ENCODE peak calls at places on chromosomes 13 and 19, in seven cellular contexts. Z is neural progenitor cell, D is GM23248, R is hepatocyte, G is PC-3, I is GM23338, J is SK-N-SH. M is an unnamed sample.

GRCh38 chr19:45249261-45250033 is 1.6 kb upstream of the MARK4 start:
- DNase-seq in I (no peak), Z (no peak), R (no peak), D (peak), G (no peak), J (no peak), M (no peak)

GRCh38 chr19:1987197-1988187 is 28.0 kb downstream of the BTBD2 start:
- DNase-seq in I (peak), J (no peak), G (no peak), Z (no peak), R (no peak), D (no peak), M (no peak)

GRCh38 chr13:47218611-47219010 is 321.8 kb upstream of the HTR2A start:
- DNase-seq in Z (no peak), I (no peak), J (no peak), G (no peak), R (no peak), D (no peak), M (no peak)

GRCh38 chr13:33725340-33725739 is 92.6 kb upstream of the RFC3 start:
- DNase-seq in R (no peak), J (no peak), D (no peak), G (no peak), Z (no peak), I (no peak), M (no peak)

GRCh38 chr13:36850790-36851438 is 31.9 kb downstream of the RFXAP start:
- DNase-seq in D (peak), R (no peak), I (peak), Z (peak), G (no peak), J (peak), M (no peak)

GRCh38 chr19:39752795-39753194 is 15.0 kb upstream of the CLC start:
- DNase-seq in I (no peak), G (no peak), D (no peak), J (no peak), Z (no peak), R (no peak), M (no peak)

GRCh38 chr13:110531671-110532083 is 29.8 kb downstream of the RAB20 start:
- DNase-seq in I (no peak), Z (no peak), J (no peak), D (no peak), R (no peak), G (no peak), M (no peak)

GRCh38 chr19:58021541-58022282 is 12.1 kb upstream of the ZSCAN1 start:
- DNase-seq in I (peak), R (peak), D (peak), J (peak), G (no peak), Z (peak), M (peak)

GRCh38 chr13:102724923-102725322 is 30.1 kb upstream of the METTL21C start:
- DNase-seq in J (peak), Z (no peak), I (no peak), D (peak), R (peak), G (peak), M (peak)

GRCh38 chr19:16470541-16470910 is 1.2 kb downstream of the EPS15L1 start:
- DNase-seq in G (peak), I (no peak), D (no peak), Z (no peak), R (no peak), J (no peak), M (no peak)

GRCh38 chr13:72970956-72971355 is 87.8 kb upstream of the KLF5 start:
- DNase-seq in J (no peak), D (peak), I (no peak), R (no peak), G (peak), Z (no peak), M (no peak)

GRCh38 chr19:13149628-13150186 is 468 bp downstream of the STX10 start:
- DNase-seq in I (peak), G (peak), Z (peak), D (peak), J (peak), R (peak), M (peak)

GRCh38 chr13:110683203-110683883 is 22.6 kb downstream of the CARS2 start:
- DNase-seq in G (peak), I (peak), Z (no peak), R (no peak), D (peak), J (no peak), M (no peak)

GRCh38 chr19:42552086-42553065 is 24.1 kb upstream of the CEACAM1 start:
- DNase-seq in I (no peak), Z (no peak), J (no peak), R (no peak), D (no peak), G (no peak), M (no peak)

GRCh38 chr13:112067871-112068305 is 939 bp downstream of the SOX1 start:
- DNase-seq in G (no peak), R (no peak), I (peak), J (no peak), Z (peak), D (peak), M (no peak)

GRCh38 chr13:39159393-39159792 is 121.1 kb downstream of the NHLRC3 start:
- DNase-seq in R (no peak), Z (no peak), D (no peak), G (no peak), J (no peak), I (no peak), M (no peak)

GRCh38 chr19:46442808-46443450 is 14.2 kb upstream of the PNMA8C start:
- DNase-seq in R (no peak), D (peak), G (peak), Z (no peak), J (no peak), I (no peak), M (no peak)

GRCh38 chr19:29807870-29808405 is 3.9 kb upstream of the CCNE1 start:
- DNase-seq in Z (no peak), G (no peak), R (no peak), I (no peak), D (no peak), J (no peak), M (no peak)

GRCh38 chr19:15464394-15465385 is at the start of gene RASAL3:
- DNase-seq in Z (no peak), J (no peak), D (no peak), G (no peak), I (peak), R (no peak), M (peak)

GRCh38 chr19:55209430-55210119 is at the start of gene PTPRH:
- DNase-seq in R (peak), Z (no peak), G (peak), D (no peak), J (no peak), I (no peak), M (no peak)

GRCh38 chr19:7650148-7650547 is 13.2 kb downstream of the STXBP2 start:
- DNase-seq in J (peak), D (no peak), R (no peak), I (no peak), G (no peak), Z (no peak), M (no peak)

GRCh38 chr13:21047087-21047486 is 14.3 kb downstream of the LATS2 start:
- DNase-seq in J (no peak), D (no peak), I (no peak), Z (no peak), G (no peak), R (no peak), M (no peak)

DNA sequence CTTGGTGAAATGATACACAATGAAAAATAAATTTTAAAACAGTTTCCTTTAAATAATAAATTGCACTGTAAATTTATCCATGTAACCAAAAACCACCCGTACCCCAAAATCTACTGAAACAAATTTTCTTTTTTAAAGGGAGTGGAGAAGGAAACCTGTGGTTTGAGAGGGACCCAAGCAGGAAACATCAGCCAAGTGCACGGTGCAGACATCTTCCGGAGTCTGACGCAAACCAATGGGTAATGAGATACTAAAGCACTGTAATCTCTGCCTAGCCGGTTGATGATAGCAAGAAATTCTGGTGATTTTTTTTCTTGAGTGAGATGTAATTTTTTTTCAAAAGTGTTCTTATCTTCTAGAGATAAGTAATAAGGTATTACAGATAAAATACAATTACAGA is 115.4 kb downstream of the ABCC4 start:
- DNase-seq in D (no peak), Z (no peak), G (no peak), J (no peak), R (no peak), I (no peak), M (no peak)
- H3K4me2 ChIP-seq in D (no peak), Z (no peak), G (no peak), J (no peak), R (no peak), I (no peak), M (no peak)

GRCh38 chr13:45713106-45713690 is 11.1 kb downstream of the CBY2 start:
- DNase-seq in D (no peak), J (no peak), Z (no peak), R (no peak), G (no peak), I (no peak), M (no peak)
- TF ChIP-seq EZH2phosphoT487 in D (no peak), J (no peak), Z (no peak), R (no peak), G (no peak), I (no peak), M (no peak)

GRCh38 chr19:10544242-10544752 is 593 bp downstream of the ATG4D start:
- DNase-seq in G (no peak), Z (peak), D (peak), I (peak), J (no peak), R (peak), M (peak)
- H3K4me2 ChIP-seq in G (peak), Z (peak), D (peak), I (peak), J (peak), R (peak), M (peak)

GRCh38 chr19:53951436-53951835 is 11.3 kb upstream of the CACNG8 start:
- DNase-seq in R (no peak), J (no peak), D (no peak), I (peak), G (no peak), Z (no peak), M (no peak)
- TF ChIP-seq EZH2phosphoT487 in R (no peak), J (no peak), D (no peak), I (no peak), G (no peak), Z (no peak), M (no peak)

GRCh38 chr13:113855012-113855921 is 8.6 kb downstream of the GAS6 start:
- DNase-seq in I (no peak), Z (no peak), D (no peak), G (no peak), J (no peak), R (no peak), M (no peak)

GRCh38 chr13:113854238-113855011 is 9.5 kb downstream of the GAS6 start:
- DNase-seq in J (no peak), R (no peak), G (no peak), Z (no peak), I (no peak), D (peak), M (peak)

GRCh38 chr13:113851826-113852535 is 11.9 kb downstream of the GAS6 start:
- DNase-seq in Z (no peak), R (no peak), J (no peak), D (no peak), I (no peak), G (no peak), M (no peak)

GRCh38 chr13:113852536-113853517 is 11.0 kb downstream of the GAS6 start:
- DNase-seq in I (no peak), R (no peak), G (no peak), J (no peak), D (no peak), Z (no peak), M (no peak)

GRCh38 chr13:113853518-113854237 is 10.2 kb downstream of the GAS6 start:
- DNase-seq in J (no peak), Z (no peak), D (no peak), I (no peak), G (no peak), R (no peak), M (no peak)
- H3K4me2 ChIP-seq in J (no peak), Z (no peak), D (no peak), I (no peak), G (no peak), R (peak), M (peak)

DNA sequence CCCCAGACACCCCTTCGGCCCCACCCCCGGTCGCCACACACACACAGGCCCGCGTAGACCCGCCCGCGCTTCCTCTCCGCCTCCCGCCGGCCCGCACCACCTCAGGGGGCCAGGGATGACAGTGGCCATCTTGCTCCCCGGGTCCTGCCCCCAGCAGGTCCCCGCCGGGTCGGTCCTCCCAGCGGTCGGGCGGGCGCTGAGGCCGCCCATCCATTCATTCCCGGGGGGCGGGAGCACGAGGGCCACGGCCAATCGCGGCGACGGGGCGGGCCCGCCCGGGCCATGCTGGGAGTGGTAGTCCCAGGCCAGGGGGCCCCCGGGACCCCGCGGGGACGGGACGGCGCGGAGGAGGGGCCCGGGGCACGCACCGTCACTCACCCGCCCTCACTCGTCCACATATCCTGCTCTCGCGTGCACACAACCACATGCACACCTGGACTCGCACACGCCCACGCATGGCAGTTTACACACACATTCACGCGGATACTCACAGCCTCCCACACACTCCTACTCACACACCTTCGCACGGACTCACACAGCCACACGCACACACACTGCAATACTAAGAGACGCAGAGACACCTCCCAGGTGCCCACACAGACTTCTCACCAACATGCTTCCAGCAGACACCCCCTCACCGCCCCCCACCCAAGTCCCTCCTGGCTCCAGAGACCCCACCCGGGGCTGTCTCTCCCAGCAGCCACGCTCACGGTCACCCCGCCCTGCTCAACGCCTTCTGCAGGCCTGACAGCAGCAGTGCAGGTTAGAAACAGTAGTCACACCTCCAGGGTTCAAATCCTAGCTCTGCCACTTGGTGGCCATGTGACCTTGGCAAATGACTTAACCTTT is at the start of gene DPF1:
- DNase-seq in G (peak), J (peak), D (peak), Z (peak), I (peak), R (peak), M (peak)
- TF ChIP-seq EZH2phosphoT487 in G (no peak), J (no peak), D (no peak), Z (no peak), I (no peak), R (no peak), M (no peak)

GRCh38 chr19:3054972-3055740 is 7.1 kb downstream of the TLE5 start:
- DNase-seq in J (no peak), Z (no peak), R (peak), G (peak), I (no peak), D (no peak), M (no peak)
- H3K4me2 ChIP-seq in J (no peak), Z (peak), R (peak), G (peak), I (peak), D (no peak), M (no peak)

M was measured in MM.1S.